ENCODE peak calls at places on chromosome 16, in five cellular contexts. H, Z, D, G and M are unnamed samples.

GRCh38 chr16:50519001-50519400 is 29.2 kb upstream of the NKD1 start:
- DNase-seq in H (no peak), G (no peak), Z (no peak), D (no peak), M (no peak)

GRCh38 chr16:81185416-81185815 is 53.1 kb upstream of the BCO1 start:
- DNase-seq in H (no peak), D (no peak), Z (no peak), G (no peak), M (no peak)

GRCh38 chr16:30382398-30383015 is at the start of gene SEPTIN1:
- DNase-seq in D (no peak), G (no peak), H (no peak), Z (no peak), M (no peak)

GRCh38 chr16:86357303-86357702 is 153.0 kb upstream of the FOXF1 start:
- DNase-seq in G (no peak), H (no peak), Z (no peak), D (no peak), M (no peak)

GRCh38 chr16:363110-364090 is 6.9 kb downstream of the MRPL28 start:
- DNase-seq in H (no peak), D (no peak), Z (no peak), G (no peak), M (no peak)

GRCh38 chr16:16021646-16021987 is 72.2 kb downstream of the ABCC1 start:
- DNase-seq in D (no peak), G (no peak), H (no peak), Z (no peak), M (no peak)

GRCh38 chr16:86882586-86883280 is 304.4 kb downstream of the FOXL1 start:
- DNase-seq in H (peak; percentile 80), G (peak; percentile 88), Z (peak; percentile 60), D (peak; percentile 62), M (peak; percentile 43)

GRCh38 chr16:23535901-23536300 is 21.2 kb downstream of the EARS2 start:
- DNase-seq in D (no peak), Z (no peak), G (peak; percentile 13), H (no peak), M (peak; percentile 16)

GRCh38 chr16:22624038-22624656 is 113.5 kb downstream of the NPIPB5 start:
- DNase-seq in Z (no peak), D (no peak), H (no peak), G (no peak), M (no peak)

GRCh38 chr16:5622234-5622884 is 524.8 kb upstream of the EEF2KMT start:
- DNase-seq in Z (no peak), G (no peak), H (no peak), D (no peak), M (no peak)

GRCh38 chr16:66419527-66419926 is 7.6 kb upstream of the BEAN1 start:
- DNase-seq in H (no peak), G (no peak), D (no peak), Z (no peak), M (no peak)

GRCh38 chr16:72961115-72961832 is 86.7 kb downstream of the ZFHX3 start:
- DNase-seq in D (peak; percentile 24), H (peak; percentile 66), G (peak; percentile 30), Z (no peak), M (no peak)

GRCh38 chr16:973366-973765 is 2.6 kb upstream of the LMF1 start:
- DNase-seq in H (no peak), D (no peak), Z (no peak), G (no peak), M (no peak)

GRCh38 chr16:89599451-89599858 is 14.0 kb upstream of the DPEP1 start:
- DNase-seq in D (no peak), Z (no peak), G (no peak), H (no peak), M (peak; percentile 41)

GRCh38 chr16:1961651-1962067 is 2.3 kb downstream of the NDUFB10 start:
- DNase-seq in H (no peak), D (no peak), Z (no peak), G (no peak), M (no peak)

GRCh38 chr16:9534759-9535158 is 443.3 kb downstream of the HAPSTR1 start:
- DNase-seq in G (no peak), Z (no peak), H (no peak), D (no peak), M (no peak)

GRCh38 chr16:80619824-80620223 is 79.0 kb downstream of the DYNLRB2 start:
- DNase-seq in G (no peak), D (no peak), H (no peak), Z (no peak), M (peak; percentile 19)

GRCh38 chr16:14037960-14038359 is 33.2 kb upstream of the MRTFB start:
- DNase-seq in Z (no peak), D (no peak), H (no peak), G (no peak), M (no peak)

GRCh38 chr16:70478912-70479341 is 24.5 kb downstream of the FCSK start:
- DNase-seq in D (no peak), Z (peak; percentile 36), G (no peak), H (no peak), M (no peak)

GRCh38 chr16:13902677-13903076 is 17.3 kb upstream of the ERCC4 start:
- DNase-seq in D (no peak), Z (no peak), H (no peak), G (peak; percentile 58), M (no peak)

GRCh38 chr16:70627696-70628095 is 18.7 kb upstream of the IL34 start:
- DNase-seq in Z (no peak), D (no peak), G (no peak), H (no peak), M (no peak)

GRCh38 chr16:48971571-48972071 is 310.0 kb downstream of the CBLN1 start:
- DNase-seq in G (no peak), Z (no peak), D (no peak), H (no peak), M (peak; percentile 93)

GRCh38 chr16:3007957-3008748 is 4.6 kb upstream of the CLDN9 start:
- DNase-seq in Z (peak; percentile 43), H (no peak), D (no peak), G (no peak), M (no peak)

GRCh38 chr16:80463303-80463702 is 77.5 kb upstream of the DYNLRB2 start:
- DNase-seq in G (no peak), D (no peak), H (no peak), Z (no peak), M (no peak)

GRCh38 chr16:67593701-67594100 is 31.4 kb downstream of the CTCF start:
- DNase-seq in Z (no peak), G (no peak), H (no peak), D (no peak), M (no peak)

GRCh38 chr16:2852731-2853507 is 5.1 kb downstream of the PRSS22 start:
- DNase-seq in D (no peak), G (no peak), Z (no peak), H (peak; percentile 57), M (no peak)

GRCh38 chr16:46898006-46898405 is 13.8 kb downstream of the GPT2 start:
- DNase-seq in G (no peak), D (no peak), H (no peak), Z (no peak), M (no peak)

GRCh38 chr16:54158986-54159385 is 127.6 kb downstream of the IRX3 start:
- DNase-seq in G (no peak), H (no peak), Z (no peak), D (no peak), M (no peak)

GRCh38 chr16:85328665-85329058 is 216.4 kb upstream of the CIBAR2 start:
- DNase-seq in D (no peak), H (no peak), Z (no peak), G (no peak), M (no peak)

GRCh38 chr16:85326794-85327181 is 214.5 kb upstream of the CIBAR2 start:
- DNase-seq in G (no peak), H (no peak), D (no peak), Z (no peak), M (no peak)

GRCh38 chr16:85329059-85329812 is 217.0 kb upstream of the CIBAR2 start:
- DNase-seq in D (peak; percentile 82), H (no peak), G (peak; percentile 41), Z (no peak), M (no peak)

GRCh38 chr16:85326113-85326793 is 214.0 kb upstream of the CIBAR2 start:
- DNase-seq in G (peak; percentile 38), H (no peak), D (peak; percentile 88), Z (no peak), M (no peak)

DNA sequence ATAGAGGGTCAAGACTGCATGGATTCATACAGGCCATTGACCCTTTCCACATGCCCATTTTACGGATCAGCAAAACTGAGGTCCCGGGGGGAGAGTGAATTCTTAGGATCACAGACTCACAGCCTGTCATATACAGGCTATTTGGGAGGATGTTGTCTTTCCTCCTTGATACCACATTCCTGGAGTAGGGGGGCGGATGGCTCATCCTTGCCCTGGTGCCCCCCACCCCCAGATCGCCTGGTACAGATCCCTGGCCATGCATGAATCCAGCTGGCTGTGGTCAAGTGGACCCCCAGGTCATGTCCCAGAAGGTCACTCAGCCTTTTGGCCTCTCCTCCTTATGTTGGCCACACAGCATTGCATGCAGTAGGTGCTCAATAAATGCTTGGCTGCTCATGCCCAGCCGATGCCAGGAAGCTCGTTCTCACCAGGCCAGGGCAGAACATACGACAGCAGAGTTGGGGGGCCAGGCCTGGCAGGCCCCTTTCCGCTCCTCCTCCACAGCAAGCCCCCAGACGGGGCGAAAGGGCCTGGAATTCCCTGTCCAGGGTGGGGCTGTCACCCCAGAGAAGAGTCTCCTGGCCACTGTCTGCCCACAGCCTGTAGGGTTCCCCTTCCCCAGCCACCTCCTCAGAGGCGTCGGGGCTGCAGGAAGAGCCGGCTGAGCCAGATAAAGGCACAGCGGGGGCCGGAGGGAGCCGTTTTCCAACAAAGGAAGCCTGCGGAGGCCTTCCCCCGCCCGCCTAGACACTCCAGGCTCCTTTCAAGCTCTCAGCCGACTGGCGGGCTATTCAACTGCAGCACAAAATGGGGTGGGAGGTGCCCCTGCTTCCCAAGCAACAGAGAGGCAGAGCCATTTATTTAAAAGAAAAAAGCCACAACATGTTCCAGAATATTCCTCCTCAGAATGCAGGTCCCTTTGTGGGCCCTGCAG is 215.7 kb upstream of the CIBAR2 start:
- DNase-seq in Z (no peak), G (no peak), H (no peak), D (peak; percentile 82), M (no peak)
- H3K4me3 ChIP-seq in Z (no peak overlapping the region), G (no peak overlapping the region), H (no peak overlapping the region), D (no peak overlapping the region), M (no peak overlapping the region)

GRCh38 chr16:11674818-11675560 is 6.7 kb downstream of the SNN start:
- DNase-seq in G (peak; percentile 51), H (peak; percentile 69), Z (no peak), D (peak; percentile 52), M (peak; percentile 34)

GRCh38 chr16:11675561-11676511 is 7.6 kb downstream of the SNN start:
- DNase-seq in Z (peak; percentile 44), D (no peak), G (peak; percentile 15), H (peak; percentile 65), M (peak; percentile 43)

GRCh38 chr16:11673091-11674000 is 5.1 kb downstream of the SNN start:
- DNase-seq in G (no peak), Z (no peak), H (no peak), D (no peak), M (no peak)

GRCh38 chr16:11672206-11673090 is 4.2 kb downstream of the SNN start:
- DNase-seq in D (no peak), Z (no peak), H (no peak), G (no peak), M (no peak)

GRCh38 chr16:11674001-11674817 is 6.0 kb downstream of the SNN start:
- DNase-seq in Z (no peak), G (no peak), D (no peak), H (peak; percentile 62), M (no peak)
- H3K27ac ChIP-seq in Z (peak overlapping the region; percentile 85), G (no peak overlapping the region), D (no peak overlapping the region), H (peak overlapping the region; percentile 59), M (no peak overlapping the region)

GRCh38 chr16:57478396-57479024 is 7.8 kb downstream of the DOK4 start:
- DNase-seq in D (no peak), G (no peak), H (no peak), Z (no peak), M (no peak)
- H3K4me3 ChIP-seq in D (peak overlapping the region; percentile 51), G (peak overlapping the region; percentile 42), H (peak overlapping the region; percentile 57), Z (peak overlapping the region; percentile 69), M (no peak overlapping the region)

GRCh38 chr16:52515068-52515671 is 31.8 kb downstream of the TOX3 start:
- DNase-seq in H (no peak), D (no peak), G (no peak), Z (no peak), M (no peak)
- H3K27ac ChIP-seq in H (no peak overlapping the region), D (no peak overlapping the region), G (no peak overlapping the region), Z (no peak overlapping the region), M (no peak overlapping the region)